ENCODE peak calls at places on chromosome 18, in eight cellular contexts. C is stimulated activated CD4-positive, alpha-beta T cell treated with anti-CD3 and anti-CD28 coated beads, Interleukin-12 subunit alpha, Interleukin-12 subunit beta, amount 100 ng/mL, for 24 hours; Z is NCI-H1417 treated with DMSO at 0.1 percent for 48 hours; D is IMR-90; L is M059J; W is B cell; A is heart left ventricle; X is nephron progenitor cell. R is an unnamed sample.

GRCh38 chr18:48983793-48984437 is 33.1 kb upstream of the SMAD7 start:
- DNase-seq in A (peak; percentile 78), W (no peak), L (no peak), D (peak; percentile 18), C (no peak), X (no peak), Z (no peak), R (no peak)

GRCh38 chr18:55787674-55788073 is 199.7 kb upstream of the TCF4 start:
- DNase-seq in L (no peak), A (no peak), X (no peak), W (no peak), Z (no peak), D (no peak), C (no peak), R (no peak)

GRCh38 chr18:45588831-45589558 is 26.3 kb upstream of the SLC14A2 start:
- DNase-seq in C (no peak), Z (no peak), W (no peak), A (no peak), X (no peak), D (peak; percentile 60), L (peak; percentile 66), R (no peak)

GRCh38 chr18:79949571-79950439 is 1.6 kb downstream of the SLC66A2 start:
- DNase-seq in D (no peak), L (no peak), C (no peak), A (peak; percentile 80), X (no peak), Z (no peak), W (peak; percentile 73), R (no peak)

GRCh38 chr18:8177330-8178016 is 431.8 kb upstream of the RAB12 start:
- DNase-seq in W (no peak), A (no peak), C (no peak), D (peak; percentile 17), L (peak; percentile 72), Z (no peak), X (no peak), R (no peak)

GRCh38 chr18:55779461-55779710 is 191.4 kb upstream of the TCF4 start:
- DNase-seq in X (no peak), C (no peak), Z (no peak), W (peak; percentile 28), A (no peak), D (no peak), L (peak; percentile 68), R (peak; percentile 27)

GRCh38 chr18:27994571-27994970 is 182.4 kb downstream of the CDH2 start:
- DNase-seq in Z (no peak), X (no peak), C (no peak), L (no peak), D (no peak), A (no peak), W (no peak), R (no peak)

GRCh38 chr18:26003391-26003790 is 87.0 kb downstream of the SS18 start:
- DNase-seq in Z (no peak), X (no peak), D (no peak), C (no peak), L (peak; percentile 8), W (no peak), A (no peak), R (no peak)

GRCh38 chr18:69071680-69072079 is 273.8 kb downstream of the CCDC102B start:
- DNase-seq in L (no peak), X (no peak), C (no peak), D (no peak), Z (no peak), W (no peak), A (no peak), R (no peak)

GRCh38 chr18:49174478-49174877 is 223.7 kb upstream of the SMAD7 start:
- DNase-seq in Z (no peak), X (no peak), L (peak; percentile 14), C (no peak), W (no peak), D (peak; percentile 79), A (no peak), R (no peak)

GRCh38 chr18:32454667-32455066 is 16.0 kb downstream of the GAREM1 start:
- DNase-seq in Z (no peak), A (no peak), L (no peak), X (no peak), W (no peak), D (peak; percentile 9), C (no peak), R (no peak)

GRCh38 chr18:32177530-32177929 is 12.3 kb upstream of the MEP1B start:
- DNase-seq in A (no peak), Z (no peak), W (no peak), C (no peak), L (no peak), D (no peak), X (no peak), R (no peak)

GRCh38 chr18:55982992-55983391 is 395.0 kb upstream of the TCF4 start:
- DNase-seq in D (peak; percentile 51), X (no peak), L (peak; percentile 76), W (no peak), C (no peak), A (no peak), Z (no peak), R (no peak)

GRCh38 chr18:50659091-50660003 is 99.5 kb downstream of the MAPK4 start:
- DNase-seq in Z (no peak), D (peak; percentile 5), A (no peak), X (no peak), L (peak; percentile 57), C (no peak), W (no peak), R (no peak)

GRCh38 chr18:43651067-43651466 is 373.8 kb upstream of the SYT4 start:
- DNase-seq in D (no peak), L (no peak), C (no peak), X (no peak), A (no peak), Z (no peak), W (no peak), R (no peak)

GRCh38 chr18:12102136-12102842 is 8.6 kb downstream of the ANKRD62 start:
- DNase-seq in C (no peak), A (no peak), Z (no peak), W (no peak), X (no peak), L (no peak), D (no peak), R (no peak)

GRCh38 chr18:49013961-49014604 is 63.3 kb upstream of the SMAD7 start:
- DNase-seq in W (no peak), Z (no peak), X (no peak), D (no peak), L (no peak), A (no peak), C (no peak), R (no peak)

GRCh38 chr18:57970356-57971095 is 73.5 kb upstream of the NEDD4L start:
- DNase-seq in D (no peak), A (no peak), Z (no peak), C (peak; percentile 1), X (no peak), L (no peak), W (no peak), R (peak; percentile 76)

GRCh38 chr18:1708006-1708405 is 803.3 kb downstream of the ADCYAP1 start:
- DNase-seq in L (no peak), A (no peak), X (no peak), Z (no peak), W (no peak), D (no peak), C (no peak), R (no peak)

GRCh38 chr18:23752796-23753195 is 63.5 kb downstream of the LAMA3 start:
- DNase-seq in C (no peak), D (no peak), Z (no peak), A (no peak), W (no peak), X (no peak), L (no peak), R (no peak)

GRCh38 chr18:13530215-13530878 is 196.0 kb downstream of the FAM210A start:
- DNase-seq in C (no peak), L (no peak), X (no peak), W (no peak), Z (no peak), D (no peak), A (no peak), R (no peak)

GRCh38 chr18:8806105-8806797 is 100.9 kb downstream of the MTCL1 start:
- DNase-seq in X (no peak), D (no peak), Z (no peak), C (no peak), A (no peak), W (no peak), L (no peak), R (no peak)

GRCh38 chr18:58761241-58761969 is 90.1 kb downstream of the MALT1 start:
- DNase-seq in L (peak; percentile 74), A (no peak), C (no peak), Z (no peak), D (peak; percentile 40), X (no peak), W (no peak), R (no peak)

GRCh38 chr18:48409591-48410094 is 460 bp upstream of the ZBTB7C start:
- DNase-seq in C (no peak), D (no peak), X (no peak), A (peak; percentile 65), L (peak; percentile 38), W (peak; percentile 6), Z (no peak), R (peak; percentile 53)

GRCh38 chr18:60350150-60350549 is 22.4 kb downstream of the MC4R start:
- DNase-seq in A (no peak), X (no peak), D (no peak), L (no peak), C (no peak), Z (no peak), W (no peak), R (no peak)

GRCh38 chr18:8719192-8719591 is 13.8 kb downstream of the MTCL1 start:
- DNase-seq in Z (no peak), A (no peak), C (no peak), W (no peak), D (no peak), L (no peak), X (no peak), R (no peak)

GRCh38 chr18:43193336-43193735 is 77.9 kb upstream of the RIT2 start:
- DNase-seq in D (no peak), L (no peak), X (no peak), C (no peak), A (no peak), W (no peak), Z (no peak), R (no peak)

GRCh38 chr18:24322594-24323136 is 75.0 kb downstream of the OSBPL1A start:
- DNase-seq in L (peak; percentile 26), D (peak; percentile 58), W (no peak), X (no peak), A (no peak), Z (no peak), C (no peak), R (no peak)

GRCh38 chr18:26549486-26550435 is 1.4 kb upstream of the KCTD1 start:
- DNase-seq in X (peak; percentile 62), Z (no peak), D (peak; percentile 38), L (peak; percentile 78), C (no peak), W (peak; percentile 26), A (peak; percentile 78), R (peak; percentile 59)

GRCh38 chr18:21194871-21195771 is 46.9 kb upstream of the GREB1L start:
- DNase-seq in L (peak; percentile 58), C (no peak), Z (peak; percentile 67), A (no peak), W (peak; percentile 31), X (no peak), D (peak; percentile 58), R (no peak)

GRCh38 chr18:25080988-25081387 is 271.0 kb downstream of the ZNF521 start:
- DNase-seq in A (no peak), C (no peak), X (no peak), W (no peak), D (no peak), Z (no peak), L (no peak), R (no peak)

GRCh38 chr18:30945769-30946168 is 96.8 kb downstream of the DSC3 start:
- DNase-seq in A (no peak), W (no peak), C (no peak), X (no peak), D (no peak), L (no peak), Z (no peak), R (no peak)

GRCh38 chr18:42183746-42184145 is 228.7 kb downstream of the PIK3C3 start:
- DNase-seq in A (no peak), C (no peak), X (no peak), Z (no peak), D (peak; percentile 61), L (peak; percentile 98), W (no peak), R (no peak)

GRCh38 chr18:45785015-45785597 is 40.4 kb upstream of the SIGLEC15 start:
- DNase-seq in L (peak; percentile 46), A (no peak), W (no peak), C (no peak), Z (no peak), D (peak; percentile 52), X (no peak), R (no peak)

R was measured in WTC11.